ENCODE peak calls at places on chromosome 15, in eight cellular contexts. Z is IMR-90; E is T-helper 1 cell; C is fibroblast of mammary gland; A is stimulated activated effector memory CD8-positive, alpha-beta T cell treated with anti-CD3 and anti-CD28 coated beads, Interleukin-12 subunit alpha, Interleukin-12 subunit beta, amount 100 ng/mL, for 72 hours; Y is GM04504; S is heart left ventricle; X is neural crest cell. U is an unnamed sample.

GRCh38 chr15:95174281-95174680 is 942.9 kb downstream of the MCTP2 start:
- DNase-seq in X (no peak), Z (peak; percentile 6), S (no peak), A (no peak), Y (peak; percentile 29), E (no peak), C (peak; percentile 68), U (no peak)

GRCh38 chr15:68335251-68335650 is 57.7 kb downstream of the FEM1B start:
- DNase-seq in E (no peak), Z (no peak), C (no peak), S (peak; percentile 63), A (no peak), X (no peak), Y (no peak), U (no peak)

GRCh38 chr15:71252036-71252898 is 137.0 kb downstream of the THSD4 start:
- DNase-seq in Z (peak; percentile 56), X (no peak), A (no peak), Y (no peak), E (no peak), C (no peak), S (no peak), U (no peak)

GRCh38 chr15:87200149-87200548 is 1056.4 kb downstream of the NTRK3 start:
- DNase-seq in Y (no peak), E (no peak), A (no peak), C (no peak), X (no peak), S (no peak), Z (no peak), U (no peak)

GRCh38 chr15:91849749-91850161 is 3.8 kb upstream of the SLCO3A1 start:
- DNase-seq in C (peak; percentile 71), S (no peak), Z (peak; percentile 57), A (no peak), Y (peak; percentile 15), E (no peak), X (no peak), U (peak; percentile 13)

GRCh38 chr15:31278056-31278445 is 48.6 kb upstream of the KLF13 start:
- DNase-seq in S (no peak), Z (no peak), A (peak; percentile 22), E (no peak), X (no peak), Y (no peak), C (no peak), U (no peak)

GRCh38 chr15:31499953-31500808 is 173.5 kb downstream of the KLF13 start:
- DNase-seq in E (no peak), X (no peak), Z (no peak), C (no peak), S (no peak), Y (no peak), A (peak; percentile 23), U (no peak)

GRCh38 chr15:50148362-50148963 is 29.4 kb upstream of the ATP8B4 start:
- DNase-seq in C (peak; percentile 72), S (no peak), A (peak; percentile 26), E (no peak), Z (peak; percentile 79), X (peak; percentile 16), Y (no peak), U (no peak)

GRCh38 chr15:67820147-67820991 is 4.9 kb upstream of the SKOR1 start:
- DNase-seq in Y (no peak), E (no peak), C (no peak), X (no peak), S (no peak), A (no peak), Z (no peak), U (no peak)

GRCh38 chr15:88243895-88244787 is 12.4 kb downstream of the NTRK3 start:
- DNase-seq in S (no peak), A (no peak), X (no peak), Z (peak; percentile 13), C (peak; percentile 40), Y (no peak), E (no peak), U (no peak)

U was measured in AG09309.